ENCODE peak calls at places on chromosomes 2 and 18, in six cellular contexts. E is DMS153; C is amniotic stem cell; R is NCI-H774; D is stimulated activated CD4-positive, alpha-beta T cell treated with anti-CD3 and anti-CD28 coated beads, Interleukin-12 subunit alpha, Interleukin-12 subunit beta, amount 100 ng/mL, for 24 hours; Q is HEK293T. H is an unnamed sample.

GRCh38 chr2:121159291-121160144 is 125.5 kb downstream of the TFCP2L1 start:
- DNase-seq in Q (no peak), D (no peak), E (no peak), R (no peak), C (no peak), H (no peak)

GRCh38 chr2:236402016-236402784 is 138.0 kb upstream of the ASB18 start:
- DNase-seq in R (no peak), C (no peak), D (no peak), Q (no peak), E (no peak), H (no peak)

GRCh38 chr2:141589314-141589713 is 541.5 kb downstream of the LRP1B start:
- DNase-seq in C (no peak), D (no peak), R (no peak), Q (no peak), E (no peak), H (no peak)

GRCh38 chr18:45448871-45449270 is 166.4 kb upstream of the SLC14A2 start:
- DNase-seq in R (no peak), C (no peak), D (no peak), Q (no peak), E (no peak), H (no peak)

GRCh38 chr2:38344813-38345212 is 32.3 kb downstream of the ATL2 start:
- DNase-seq in C (no peak), R (no peak), Q (no peak), E (no peak), D (no peak), H (no peak)

GRCh38 chr2:8478133-8478793 is 203.6 kb upstream of the ID2 start:
- DNase-seq in Q (no peak), E (no peak), D (no peak), C (no peak), R (no peak), H (no peak)

GRCh38 chr2:234289789-234290188 is 207.1 kb downstream of the ARL4C start:
- DNase-seq in C (no peak), R (no peak), Q (no peak), E (no peak), D (no peak), H (peak; percentile 62)

GRCh38 chr2:220669324-220669723 is 902.8 kb downstream of the EPHA4 start:
- DNase-seq in D (no peak), E (no peak), C (no peak), Q (no peak), R (no peak), H (no peak)

GRCh38 chr2:32688511-32688910 is 60.7 kb downstream of the TTC27 start:
- DNase-seq in Q (no peak), C (no peak), D (no peak), R (no peak), E (no peak), H (peak; percentile 67)

GRCh38 chr2:31483246-31483645 is 68.7 kb upstream of the XDH start:
- DNase-seq in Q (no peak), R (no peak), C (no peak), D (no peak), E (no peak), H (no peak)

GRCh38 chr2:168920504-168921157 is 19.5 kb downstream of the G6PC2 start:
- DNase-seq in Q (peak; percentile 26), D (no peak), E (no peak), C (peak; percentile 36), R (peak; percentile 38), H (no peak)

GRCh38 chr2:230090978-230091377 is 22.3 kb upstream of the SLC16A14 start:
- DNase-seq in D (no peak), E (no peak), Q (no peak), C (no peak), R (no peak), H (no peak)

GRCh38 chr2:210063306-210063705 is 60.9 kb downstream of the RPE start:
- DNase-seq in R (no peak), D (no peak), Q (no peak), C (no peak), E (no peak), H (no peak)

GRCh38 chr2:117845304-117845703 is 30.8 kb downstream of the DDX18 start:
- DNase-seq in D (no peak), R (no peak), Q (no peak), E (no peak), C (no peak), H (no peak)

GRCh38 chr2:54166121-54166773 is 50.8 kb downstream of the ACYP2 start:
- DNase-seq in Q (no peak), R (no peak), C (no peak), E (no peak), D (no peak), H (peak; percentile 54)

GRCh38 chr2:204453730-204454167 is 91.5 kb upstream of the PARD3B start:
- DNase-seq in E (no peak), R (peak; percentile 9), D (no peak), Q (peak; percentile 32), C (no peak), H (no peak)

GRCh38 chr2:24421668-24422067 is 61.3 kb upstream of the ITSN2 start:
- DNase-seq in E (peak; percentile 28), C (peak; percentile 6), D (peak; percentile 33), Q (peak; percentile 53), R (peak; percentile 39), H (peak; percentile 20)

GRCh38 chr18:70415823-70416488 is 127.1 kb downstream of the SOCS6 start:
- DNase-seq in R (no peak), C (no peak), E (no peak), Q (no peak), D (no peak), H (no peak)

GRCh38 chr2:42047488-42048317 is at the start of gene PKDCC:
- DNase-seq in E (no peak), Q (peak; percentile 90), C (no peak), R (peak; percentile 59), D (no peak), H (peak; percentile 79)

GRCh38 chr2:37631698-37632097 is 39.7 kb downstream of the CDC42EP3 start:
- DNase-seq in D (no peak), R (peak; percentile 40), Q (no peak), C (no peak), E (peak; percentile 33), H (no peak)

GRCh38 chr2:3075941-3076340 is 301.7 kb downstream of the EIPR1 start:
- DNase-seq in E (no peak), D (no peak), C (no peak), R (no peak), Q (no peak), H (no peak)

GRCh38 chr2:101986386-101986785 is 5.4 kb upstream of the IL1R2 start:
- DNase-seq in E (no peak), Q (no peak), R (no peak), D (no peak), C (no peak), H (no peak)

GRCh38 chr2:63055510-63056308 is 5.1 kb downstream of the OTX1 start:
- DNase-seq in R (no peak), E (no peak), C (no peak), Q (no peak), D (no peak), H (no peak)

GRCh38 chr2:98761267-98761781 is 30.4 kb upstream of the MGAT4A start:
- DNase-seq in Q (no peak), C (no peak), E (peak; percentile 65), R (no peak), D (no peak), H (no peak)

GRCh38 chr2:217489145-217489960 is 513.4 kb downstream of the TNS1 start:
- DNase-seq in R (no peak), Q (peak; percentile 27), C (peak; percentile 11), D (no peak), E (peak; percentile 28), H (no peak)

GRCh38 chr2:9033385-9034175 is 30.1 kb upstream of the MBOAT2 start:
- DNase-seq in Q (no peak), E (peak; percentile 31), C (no peak), D (no peak), R (peak; percentile 2), H (no peak)

GRCh38 chr2:19861771-19862170 is 40.0 kb downstream of the TTC32 start:
- DNase-seq in E (no peak), Q (no peak), R (no peak), C (no peak), D (no peak), H (no peak)

GRCh38 chr2:23637011-23637778 is 252.2 kb downstream of the KLHL29 start:
- DNase-seq in R (no peak), Q (no peak), E (no peak), C (no peak), D (no peak), H (peak; percentile 73)

GRCh38 chr2:241541564-241542277 is 16.8 kb upstream of the BOK start:
- DNase-seq in E (no peak), R (no peak), C (no peak), Q (no peak), D (no peak), H (no peak)

GRCh38 chr2:118047273-118047898 is 33.5 kb upstream of the CCDC93 start:
- DNase-seq in E (peak; percentile 5), D (no peak), R (no peak), C (no peak), Q (no peak), H (peak; percentile 79)

GRCh38 chr2:235005603-235006259 is 53.9 kb downstream of the SH3BP4 start:
- DNase-seq in D (no peak), E (peak; percentile 57), Q (peak; percentile 27), C (no peak), R (no peak), H (no peak)

GRCh38 chr2:58081000-58081399 is 34.4 kb downstream of the VRK2 start:
- DNase-seq in R (no peak), E (no peak), C (no peak), D (no peak), Q (no peak), H (no peak)